ENCODE peak calls at places on chromosomes 2 and 18, in ten cellular contexts. I is A549, P is esophagus squamous epithelium, D is transverse colon, M is adrenal gland, U is lower leg skin, K is tibial nerve, Y is right lobe of liver, X is NB4, F is H1. H is an unnamed sample.

GRCh38 chr2:12534646-12535263 is 182.0 kb upstream of the TRIB2 start:
- DNase-seq in Y (no peak), I (no peak), M (no peak), F (no peak), X (no peak), U (no peak), P (no peak), D (no peak), K (no peak), H (no peak)

GRCh38 chr2:219049282-219049681 is 8.0 kb upstream of the CFAP65 start:
- DNase-seq in Y (no peak), U (no peak), F (no peak), P (no peak), D (no peak), X (no peak), I (no peak), M (no peak), K (no peak), H (no peak)

GRCh38 chr2:228102949-228103348 is 78.5 kb downstream of the SPHKAP start:
- DNase-seq in P (no peak), F (no peak), D (no peak), U (no peak), I (no peak), Y (no peak), X (no peak), M (no peak), K (no peak), H (no peak)

GRCh38 chr18:57141208-57142129 is 5.4 kb upstream of the BOD1L2 start:
- DNase-seq in U (no peak), P (no peak), Y (peak; percentile 97), D (peak; percentile 85), I (no peak), M (no peak), X (no peak), K (no peak), F (no peak), H (no peak)

GRCh38 chr18:49052891-49053644 is 102.3 kb upstream of the SMAD7 start:
- DNase-seq in F (no peak), K (no peak), Y (no peak), M (no peak), X (peak; percentile 97), I (no peak), D (no peak), P (no peak), U (no peak), H (no peak)

GRCh38 chr2:149562304-149562703 is 25.3 kb downstream of the MMADHC start:
- DNase-seq in Y (no peak), F (no peak), K (no peak), X (no peak), P (no peak), D (no peak), U (no peak), M (no peak), I (no peak), H (no peak)

GRCh38 chr2:241741016-241741415 is 6.6 kb downstream of the D2HGDH start:
- DNase-seq in U (no peak), K (no peak), I (no peak), P (no peak), D (no peak), X (peak; percentile 67), Y (no peak), F (no peak), M (no peak), H (no peak)

GRCh38 chr2:195716466-195716865 is 59.4 kb downstream of the SLC39A10 start:
- DNase-seq in D (no peak), M (no peak), P (no peak), U (no peak), I (no peak), Y (no peak), F (no peak), X (no peak), K (no peak), H (no peak)

GRCh38 chr2:150332378-150332777 is 155.1 kb downstream of the RND3 start:
- DNase-seq in D (no peak), K (no peak), Y (no peak), X (no peak), M (no peak), F (no peak), U (no peak), P (no peak), I (no peak), H (no peak)

DNA sequence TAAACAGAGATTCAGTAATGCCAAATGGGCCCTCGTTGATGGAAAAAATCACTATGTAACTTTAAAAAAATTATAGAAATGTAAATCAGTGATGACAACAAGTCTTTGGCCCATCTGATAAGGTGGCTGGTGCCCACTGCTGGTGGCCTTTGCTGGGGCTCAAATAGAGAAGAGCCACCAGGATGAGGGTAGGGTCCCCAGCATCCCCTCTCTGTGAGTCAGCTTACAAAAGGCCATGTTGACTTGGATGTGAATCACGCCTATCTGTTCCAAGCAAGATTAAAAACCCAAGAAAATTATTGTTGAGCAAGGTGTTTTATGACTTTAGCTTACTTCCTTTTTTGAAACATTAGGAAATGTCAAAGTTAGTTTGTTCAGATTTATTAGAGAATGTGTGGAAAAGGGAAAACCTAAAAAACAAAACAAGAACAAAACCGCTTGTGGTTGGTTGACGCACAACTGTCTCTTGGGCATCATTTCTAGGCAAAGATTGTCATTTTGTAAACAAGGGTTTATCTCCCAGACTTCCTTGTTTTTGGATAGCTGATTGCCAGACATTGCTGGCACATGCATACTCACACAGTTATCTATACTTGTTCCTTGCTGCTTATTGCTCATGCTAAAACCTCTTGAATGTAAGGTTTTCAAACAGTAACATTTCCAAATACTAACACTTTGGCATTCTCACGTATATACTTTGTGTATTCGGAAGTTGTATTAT is 53.7 kb upstream of the ZNF396 start:
- DNase-seq in X (peak; percentile 6), K (no peak), P (no peak), Y (no peak), M (no peak), I (no peak), F (no peak), D (no peak), U (no peak), H (no peak)
- TF ChIP-seq POLR2A in X (no peak), K (no peak), P (no peak), Y (no peak), M (no peak), I (no peak), F (no peak), D (no peak), U (no peak), H (no peak)

DNA sequence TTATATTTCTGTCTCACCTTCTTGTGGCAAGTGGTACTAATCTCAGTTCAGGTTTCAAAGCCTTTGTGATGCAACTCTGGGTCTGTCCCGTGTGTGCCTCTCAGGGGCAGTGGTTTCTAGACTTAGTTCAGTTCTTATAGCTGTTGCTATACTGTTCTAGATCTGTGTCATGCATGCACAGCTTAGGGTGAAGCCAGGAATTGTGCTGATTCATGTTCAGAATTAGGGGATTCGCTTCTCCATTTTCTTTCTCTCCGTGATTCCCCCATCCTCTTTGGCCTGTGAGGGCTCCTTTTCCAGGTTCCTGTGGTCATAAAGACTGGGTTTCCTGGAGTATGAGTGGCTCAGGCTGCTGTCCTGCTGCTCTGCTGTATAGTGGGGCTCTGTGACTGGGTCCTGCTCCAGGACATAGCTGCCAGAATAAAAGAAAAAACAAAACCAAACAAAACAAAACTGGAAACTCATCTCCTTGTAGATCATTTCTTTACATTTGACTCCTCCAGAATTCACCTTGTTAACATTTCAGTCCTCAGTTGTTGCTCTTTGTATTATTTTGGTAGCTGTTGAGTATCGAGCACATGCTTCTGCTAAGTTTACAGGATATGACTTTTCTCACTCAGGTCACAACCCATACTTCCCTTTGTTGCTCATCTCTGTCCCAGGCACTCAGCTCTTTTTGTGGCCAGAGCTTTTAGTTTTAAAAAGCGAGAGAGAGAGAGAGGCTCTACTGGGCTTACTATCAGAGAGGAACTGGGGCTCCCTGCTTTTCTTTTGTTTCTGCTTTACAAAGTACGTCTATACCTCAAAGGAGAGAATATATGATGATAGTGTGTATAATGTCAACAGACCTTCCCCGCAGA is 34.2 kb downstream of the CERS6 start:
- DNase-seq in Y (no peak), X (peak; percentile 87), U (no peak), M (no peak), F (no peak), D (no peak), K (no peak), P (no peak), I (peak; percentile 6), H (no peak)
- TF ChIP-seq POLR2A in Y (no peak), X (no peak), U (no peak), M (no peak), F (no peak), D (no peak), K (no peak), P (no peak), I (no peak), H (peak; percentile 24)

DNA sequence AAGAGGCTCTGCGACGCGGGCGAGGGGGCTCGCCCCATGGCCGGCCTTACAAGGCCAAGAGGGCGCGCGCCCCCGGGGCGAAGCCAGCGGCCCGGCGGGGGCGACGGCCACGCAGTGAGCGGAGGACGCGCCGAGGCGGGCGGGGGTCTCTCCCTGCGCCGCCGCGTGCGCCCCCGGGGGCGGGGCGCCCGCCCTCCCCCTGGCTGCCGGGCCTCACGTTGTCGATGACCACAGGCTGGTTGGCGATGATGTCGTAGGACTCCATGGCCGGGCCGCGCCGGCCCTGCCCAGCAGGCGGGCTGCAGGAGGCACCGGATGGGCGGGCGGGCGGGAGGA is 250 bp downstream of the ACTR1B start:
- DNase-seq in Y (no peak), I (no peak), F (no peak), D (no peak), P (no peak), X (no peak), M (no peak), U (no peak), K (no peak), H (no peak)
- TF ChIP-seq POLR2A in Y (no peak), I (no peak), F (no peak), D (no peak), P (no peak), X (no peak), M (no peak), U (no peak), K (no peak), H (peak; percentile 19)

GRCh38 chr2:17674817-17675216 is 78.8 kb downstream of the SMC6 start:
- DNase-seq in F (no peak), I (no peak), Y (no peak), D (no peak), U (no peak), P (no peak), M (no peak), K (no peak), X (no peak), H (no peak)

GRCh38 chr2:17684008-17684407 is 69.6 kb downstream of the SMC6 start:
- DNase-seq in D (no peak), I (no peak), X (no peak), Y (no peak), F (no peak), U (no peak), P (no peak), M (no peak), K (no peak), H (no peak)

GRCh38 chr2:17682098-17682857 is 71.3 kb downstream of the SMC6 start:
- DNase-seq in Y (no peak), M (no peak), F (no peak), U (no peak), X (no peak), K (no peak), P (no peak), D (no peak), I (no peak), H (no peak)

DNA sequence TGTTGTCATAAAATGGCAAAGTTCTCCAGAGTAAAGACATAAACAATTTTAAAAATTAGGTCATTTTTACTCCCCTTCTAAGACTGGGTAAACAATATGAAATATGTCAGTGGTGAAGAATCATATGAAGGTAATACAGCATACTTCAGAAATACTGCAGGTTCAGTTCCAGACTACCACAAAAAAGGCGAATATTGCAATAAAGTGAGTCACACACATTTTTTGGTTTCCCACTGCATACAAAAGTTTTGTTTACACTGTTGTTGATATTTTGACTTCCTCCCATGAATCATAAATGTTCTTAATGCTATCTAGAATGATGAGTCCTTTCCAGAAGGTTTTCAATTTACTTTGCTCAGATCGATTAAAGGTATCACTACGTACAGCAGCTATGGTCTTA is 73.5 kb downstream of the SMC6 start:
- DNase-seq in U (no peak), I (no peak), K (no peak), D (no peak), F (no peak), M (no peak), P (no peak), Y (no peak), X (no peak), H (no peak)
- TF ChIP-seq POLR2A in U (no peak), I (no peak), K (no peak), D (no peak), F (no peak), M (no peak), P (no peak), Y (no peak), X (no peak), H (no peak)